ENCODE peak calls at places on chromosomes 13 and 19, in seven cellular contexts. One of them, this sample, is unnamed.

GRCh38 chr13:73765651-73766384 is 368.4 kb downstream of the KLF12 start:
- DNase-seq in DMS79 treated with DMSO at 0.1 percent for 48 hours: peak
- DNase-seq in psoas muscle: peak
- DNase-seq in ureter: peak
- DNase-seq in retina: peak
- DNase-seq in kidney glomerular epithelial cell: peak
- DNase-seq in tibial artery: peak
- DNase-seq in this sample: peak

GRCh38 chr13:93039131-93039530 is 187.5 kb upstream of the GPC6 start:
- DNase-seq in retina: no peak
- DNase-seq in psoas muscle: no peak
- DNase-seq in kidney glomerular epithelial cell: no peak
- DNase-seq in DMS79 treated with DMSO at 0.1 percent for 48 hours: no peak
- DNase-seq in tibial artery: no peak
- DNase-seq in ureter: no peak
- DNase-seq in this sample: no peak

GRCh38 chr19:31880283-31880682 is 465.1 kb upstream of the ZNF507 start:
- DNase-seq in tibial artery: no peak
- DNase-seq in psoas muscle: no peak
- DNase-seq in retina: no peak
- DNase-seq in ureter: no peak
- DNase-seq in DMS79 treated with DMSO at 0.1 percent for 48 hours: no peak
- DNase-seq in kidney glomerular epithelial cell: no peak
- DNase-seq in this sample: peak

GRCh38 chr19:4829001-4829712 is 2.4 kb downstream of the TICAM1 start:
- DNase-seq in DMS79 treated with DMSO at 0.1 percent for 48 hours: no peak
- DNase-seq in kidney glomerular epithelial cell: no peak
- DNase-seq in psoas muscle: no peak
- DNase-seq in tibial artery: no peak
- DNase-seq in retina: no peak
- DNase-seq in ureter: no peak
- DNase-seq in this sample: no peak

GRCh38 chr19:1082165-1082927 is 12.8 kb downstream of the POLR2E start:
- DNase-seq in tibial artery: no peak
- DNase-seq in psoas muscle: no peak
- DNase-seq in kidney glomerular epithelial cell: no peak
- DNase-seq in ureter: peak
- DNase-seq in retina: no peak
- DNase-seq in DMS79 treated with DMSO at 0.1 percent for 48 hours: peak
- DNase-seq in this sample: peak

GRCh38 chr19:8335343-8336071 is 7.6 kb downstream of the KANK3 start:
- DNase-seq in tibial artery: no peak
- DNase-seq in retina: no peak
- DNase-seq in kidney glomerular epithelial cell: no peak
- DNase-seq in psoas muscle: no peak
- DNase-seq in ureter: no peak
- DNase-seq in DMS79 treated with DMSO at 0.1 percent for 48 hours: no peak
- DNase-seq in this sample: peak

GRCh38 chr13:80274643-80275042 is 66.3 kb downstream of the SPRY2 start:
- DNase-seq in tibial artery: no peak
- DNase-seq in retina: no peak
- DNase-seq in psoas muscle: no peak
- DNase-seq in ureter: no peak
- DNase-seq in DMS79 treated with DMSO at 0.1 percent for 48 hours: no peak
- DNase-seq in kidney glomerular epithelial cell: peak
- DNase-seq in this sample: no peak

GRCh38 chr13:98998831-98999634 is 21.2 kb upstream of the DOCK9 start:
- DNase-seq in kidney glomerular epithelial cell: peak
- DNase-seq in DMS79 treated with DMSO at 0.1 percent for 48 hours: no peak
- DNase-seq in psoas muscle: no peak
- DNase-seq in ureter: no peak
- DNase-seq in retina: no peak
- DNase-seq in tibial artery: no peak
- DNase-seq in this sample: no peak

GRCh38 chr19:47305309-47305751 is 4.3 kb upstream of the C5AR1 start:
- DNase-seq in psoas muscle: peak
- DNase-seq in retina: peak
- DNase-seq in DMS79 treated with DMSO at 0.1 percent for 48 hours: peak
- DNase-seq in kidney glomerular epithelial cell: peak
- DNase-seq in tibial artery: peak
- DNase-seq in ureter: peak
- DNase-seq in this sample: peak

GRCh38 chr13:65268009-65268408 is 1962.1 kb downstream of the PCDH9 start:
- DNase-seq in DMS79 treated with DMSO at 0.1 percent for 48 hours: no peak
- DNase-seq in tibial artery: no peak
- DNase-seq in psoas muscle: no peak
- DNase-seq in retina: no peak
- DNase-seq in ureter: no peak
- DNase-seq in kidney glomerular epithelial cell: no peak
- DNase-seq in this sample: no peak

GRCh38 chr13:67224148-67224846 is 5.8 kb downstream of the PCDH9 start:
- DNase-seq in retina: peak
- DNase-seq in ureter: peak
- DNase-seq in psoas muscle: peak
- DNase-seq in kidney glomerular epithelial cell: peak
- DNase-seq in tibial artery: peak
- DNase-seq in DMS79 treated with DMSO at 0.1 percent for 48 hours: peak
- DNase-seq in this sample: peak

GRCh38 chr13:42594577-42595571 is 20.9 kb downstream of the TNFSF11 start:
- DNase-seq in ureter: peak
- DNase-seq in kidney glomerular epithelial cell: peak
- DNase-seq in tibial artery: no peak
- DNase-seq in retina: peak
- DNase-seq in DMS79 treated with DMSO at 0.1 percent for 48 hours: peak
- DNase-seq in psoas muscle: no peak
- DNase-seq in this sample: peak

GRCh38 chr13:103291693-103292572 is 225.7 kb upstream of the SLC10A2 start:
- DNase-seq in DMS79 treated with DMSO at 0.1 percent for 48 hours: no peak
- DNase-seq in psoas muscle: no peak
- DNase-seq in retina: no peak
- DNase-seq in ureter: no peak
- DNase-seq in tibial artery: no peak
- DNase-seq in kidney glomerular epithelial cell: no peak
- DNase-seq in this sample: no peak

GRCh38 chr19:4014541-4015491 is 7.3 kb downstream of the PIAS4 start:
- DNase-seq in psoas muscle: peak
- DNase-seq in ureter: no peak
- DNase-seq in retina: peak
- DNase-seq in kidney glomerular epithelial cell: no peak
- DNase-seq in tibial artery: no peak
- DNase-seq in DMS79 treated with DMSO at 0.1 percent for 48 hours: no peak
- DNase-seq in this sample: no peak

GRCh38 chr13:36820222-36820621 is 1.2 kb downstream of the RFXAP start:
- DNase-seq in ureter: no peak
- DNase-seq in DMS79 treated with DMSO at 0.1 percent for 48 hours: no peak
- DNase-seq in kidney glomerular epithelial cell: no peak
- DNase-seq in tibial artery: no peak
- DNase-seq in retina: no peak
- DNase-seq in psoas muscle: no peak
- DNase-seq in this sample: no peak

GRCh38 chr13:97975280-97975850 is 21.9 kb downstream of the IPO5 start:
- DNase-seq in retina: no peak
- DNase-seq in DMS79 treated with DMSO at 0.1 percent for 48 hours: no peak
- DNase-seq in kidney glomerular epithelial cell: no peak
- DNase-seq in tibial artery: no peak
- DNase-seq in ureter: no peak
- DNase-seq in psoas muscle: no peak
- DNase-seq in this sample: no peak

GRCh38 chr13:97367427-97367826 is 66.5 kb upstream of the RAP2A start:
- DNase-seq in retina: peak
- DNase-seq in kidney glomerular epithelial cell: peak
- DNase-seq in tibial artery: no peak
- DNase-seq in psoas muscle: peak
- DNase-seq in ureter: no peak
- DNase-seq in DMS79 treated with DMSO at 0.1 percent for 48 hours: no peak
- DNase-seq in this sample: no peak

GRCh38 chr19:3067549-3067948 is 5.3 kb upstream of the TLE5 start:
- DNase-seq in ureter: no peak
- DNase-seq in kidney glomerular epithelial cell: no peak
- DNase-seq in psoas muscle: no peak
- DNase-seq in tibial artery: no peak
- DNase-seq in retina: no peak
- DNase-seq in DMS79 treated with DMSO at 0.1 percent for 48 hours: no peak
- DNase-seq in this sample: no peak

GRCh38 chr13:48580886-48581285 is 48.0 kb upstream of the RCBTB2 start:
- DNase-seq in DMS79 treated with DMSO at 0.1 percent for 48 hours: no peak
- DNase-seq in retina: no peak
- DNase-seq in ureter: no peak
- DNase-seq in psoas muscle: no peak
- DNase-seq in tibial artery: no peak
- DNase-seq in kidney glomerular epithelial cell: no peak
- DNase-seq in this sample: no peak

GRCh38 chr19:48933382-48933932 is at the start of gene DHDH:
- DNase-seq in retina: peak
- DNase-seq in kidney glomerular epithelial cell: peak
- DNase-seq in tibial artery: peak
- DNase-seq in psoas muscle: peak
- DNase-seq in ureter: peak
- DNase-seq in DMS79 treated with DMSO at 0.1 percent for 48 hours: peak
- DNase-seq in this sample: peak

GRCh38 chr13:30341815-30342570 is 34.6 kb upstream of the KATNAL1 start:
- DNase-seq in psoas muscle: peak
- DNase-seq in tibial artery: peak
- DNase-seq in DMS79 treated with DMSO at 0.1 percent for 48 hours: peak
- DNase-seq in ureter: peak
- DNase-seq in kidney glomerular epithelial cell: peak
- DNase-seq in retina: no peak
- DNase-seq in this sample: peak

GRCh38 chr19:42081584-42082258 is 5.8 kb downstream of the ZNF574 start:
- DNase-seq in psoas muscle: no peak
- DNase-seq in kidney glomerular epithelial cell: peak
- DNase-seq in DMS79 treated with DMSO at 0.1 percent for 48 hours: no peak
- DNase-seq in retina: no peak
- DNase-seq in tibial artery: no peak
- DNase-seq in ureter: no peak
- DNase-seq in this sample: no peak

GRCh38 chr13:34506796-34507195 is 435.3 kb upstream of the NBEA start:
- DNase-seq in psoas muscle: no peak
- DNase-seq in DMS79 treated with DMSO at 0.1 percent for 48 hours: no peak
- DNase-seq in tibial artery: no peak
- DNase-seq in kidney glomerular epithelial cell: peak
- DNase-seq in retina: no peak
- DNase-seq in ureter: no peak
- DNase-seq in this sample: no peak

GRCh38 chr19:28609944-28610343 is 603.0 kb downstream of the UQCRFS1 start:
- DNase-seq in kidney glomerular epithelial cell: no peak
- DNase-seq in DMS79 treated with DMSO at 0.1 percent for 48 hours: no peak
- DNase-seq in psoas muscle: no peak
- DNase-seq in tibial artery: no peak
- DNase-seq in ureter: peak
- DNase-seq in retina: no peak
- DNase-seq in this sample: no peak

GRCh38 chr13:44373601-44374347 is at the start of gene SERP2:
- DNase-seq in psoas muscle: peak
- DNase-seq in retina: peak
- DNase-seq in DMS79 treated with DMSO at 0.1 percent for 48 hours: peak
- DNase-seq in tibial artery: no peak
- DNase-seq in ureter: no peak
- DNase-seq in kidney glomerular epithelial cell: no peak
- DNase-seq in this sample: peak

GRCh38 chr19:5060591-5061339 is 91.9 kb downstream of the KDM4B start:
- DNase-seq in psoas muscle: peak
- DNase-seq in kidney glomerular epithelial cell: no peak
- DNase-seq in tibial artery: no peak
- DNase-seq in retina: no peak
- DNase-seq in ureter: no peak
- DNase-seq in DMS79 treated with DMSO at 0.1 percent for 48 hours: no peak
- DNase-seq in this sample: no peak

GRCh38 chr19:55457683-55458457 is 3.6 kb downstream of the ISOC2 start:
- DNase-seq in retina: no peak
- DNase-seq in psoas muscle: no peak
- DNase-seq in ureter: no peak
- DNase-seq in kidney glomerular epithelial cell: no peak
- DNase-seq in tibial artery: no peak
- DNase-seq in DMS79 treated with DMSO at 0.1 percent for 48 hours: peak
- DNase-seq in this sample: no peak

GRCh38 chr13:24063281-24063851 is 97.2 kb upstream of the SPATA13 start:
- DNase-seq in tibial artery: no peak
- DNase-seq in kidney glomerular epithelial cell: no peak
- DNase-seq in ureter: no peak
- DNase-seq in psoas muscle: no peak
- DNase-seq in DMS79 treated with DMSO at 0.1 percent for 48 hours: peak
- DNase-seq in retina: no peak
- DNase-seq in this sample: no peak

GRCh38 chr19:51903192-51903591 is 1.6 kb downstream of the ZNF649 start:
- DNase-seq in ureter: no peak
- DNase-seq in tibial artery: no peak
- DNase-seq in psoas muscle: no peak
- DNase-seq in DMS79 treated with DMSO at 0.1 percent for 48 hours: no peak
- DNase-seq in retina: no peak
- DNase-seq in kidney glomerular epithelial cell: no peak
- DNase-seq in this sample: no peak

GRCh38 chr13:40158218-40158617 is 502.8 kb downstream of the COG6 start:
- DNase-seq in kidney glomerular epithelial cell: no peak
- DNase-seq in ureter: no peak
- DNase-seq in DMS79 treated with DMSO at 0.1 percent for 48 hours: no peak
- DNase-seq in tibial artery: no peak
- DNase-seq in psoas muscle: no peak
- DNase-seq in retina: no peak
- DNase-seq in this sample: no peak

GRCh38 chr19:47142779-47143178 is 12.1 kb downstream of the SAE1 start:
- DNase-seq in retina: no peak
- DNase-seq in psoas muscle: no peak
- DNase-seq in kidney glomerular epithelial cell: no peak
- DNase-seq in tibial artery: no peak
- DNase-seq in ureter: no peak
- DNase-seq in DMS79 treated with DMSO at 0.1 percent for 48 hours: no peak
- DNase-seq in this sample: no peak

GRCh38 chr19:2476451-2477140 is 669 bp downstream of the GADD45B start:
- DNase-seq in retina: no peak
- DNase-seq in ureter: no peak
- DNase-seq in tibial artery: peak
- DNase-seq in kidney glomerular epithelial cell: peak
- DNase-seq in psoas muscle: peak
- DNase-seq in DMS79 treated with DMSO at 0.1 percent for 48 hours: no peak
- DNase-seq in this sample: no peak

GRCh38 chr13:112435973-112436372 is 59.8 kb downstream of the SPACA7 start:
- DNase-seq in tibial artery: no peak
- DNase-seq in psoas muscle: no peak
- DNase-seq in ureter: no peak
- DNase-seq in retina: no peak
- DNase-seq in DMS79 treated with DMSO at 0.1 percent for 48 hours: no peak
- DNase-seq in kidney glomerular epithelial cell: no peak
- DNase-seq in this sample: no peak

GRCh38 chr19:50505856-50506611 is 5.0 kb downstream of the JOSD2 start:
- DNase-seq in kidney glomerular epithelial cell: no peak
- DNase-seq in DMS79 treated with DMSO at 0.1 percent for 48 hours: no peak
- DNase-seq in ureter: no peak
- DNase-seq in retina: no peak
- DNase-seq in tibial artery: no peak
- DNase-seq in psoas muscle: no peak
- DNase-seq in this sample: no peak

GRCh38 chr13:40344270-40345148 is 321.9 kb downstream of the FOXO1 start:
- DNase-seq in kidney glomerular epithelial cell: no peak
- DNase-seq in ureter: no peak
- DNase-seq in DMS79 treated with DMSO at 0.1 percent for 48 hours: peak
- DNase-seq in tibial artery: no peak
- DNase-seq in psoas muscle: peak
- DNase-seq in retina: no peak
- DNase-seq in this sample: no peak

GRCh38 chr19:35551091-35551810 is 5.8 kb downstream of the TMEM147 start:
- DNase-seq in ureter: no peak
- DNase-seq in psoas muscle: no peak
- DNase-seq in kidney glomerular epithelial cell: no peak
- DNase-seq in DMS79 treated with DMSO at 0.1 percent for 48 hours: no peak
- DNase-seq in tibial artery: no peak
- DNase-seq in retina: no peak
- DNase-seq in this sample: no peak

This sample was measured in glutamatergic neuron.